ENCODE peak calls at places on chromosomes 4 and X, in eight cellular contexts. One of them, this sample, is unnamed.

GRCh38 chr4:149549911-149550310 is 265.7 kb downstream of the IQCM start:
- DNase-seq in AG04450: no peak
- DNase-seq in heart right ventricle: no peak
- DNase-seq in tibial artery: no peak
- DNase-seq in activated gamma-delta T cell treated with Interleukin-2 at 50 U/mL for 16 hours: no peak
- DNase-seq in kidney glomerular epithelial cell: peak
- DNase-seq in amniotic stem cell: no peak
- DNase-seq in Panc1: no peak
- DNase-seq in this sample: peak

GRCh38 chrX:43557792-43558191 is 98.3 kb upstream of the MAOA start:
- DNase-seq in AG04450: peak
- DNase-seq in heart right ventricle: peak
- DNase-seq in tibial artery: peak
- DNase-seq in activated gamma-delta T cell treated with Interleukin-2 at 50 U/mL for 16 hours: peak
- DNase-seq in kidney glomerular epithelial cell: peak
- DNase-seq in amniotic stem cell: peak
- DNase-seq in Panc1: peak
- DNase-seq in this sample: peak

GRCh38 chrX:105648732-105649131 is 173.6 kb upstream of the NRK start:
- DNase-seq in AG04450: no peak
- DNase-seq in heart right ventricle: no peak
- DNase-seq in tibial artery: no peak
- DNase-seq in activated gamma-delta T cell treated with Interleukin-2 at 50 U/mL for 16 hours: no peak
- DNase-seq in kidney glomerular epithelial cell: no peak
- DNase-seq in amniotic stem cell: no peak
- DNase-seq in Panc1: no peak
- DNase-seq in this sample: no peak

GRCh38 chr4:11720292-11720691 is 291.6 kb upstream of the HS3ST1 start:
- DNase-seq in AG04450: no peak
- DNase-seq in heart right ventricle: no peak
- DNase-seq in tibial artery: no peak
- DNase-seq in activated gamma-delta T cell treated with Interleukin-2 at 50 U/mL for 16 hours: no peak
- DNase-seq in kidney glomerular epithelial cell: peak
- DNase-seq in amniotic stem cell: peak
- DNase-seq in Panc1: no peak
- DNase-seq in this sample: peak

GRCh38 chr4:24965627-24966026 is 52.8 kb upstream of the CCDC149 start:
- DNase-seq in AG04450: no peak
- DNase-seq in heart right ventricle: no peak
- DNase-seq in tibial artery: no peak
- DNase-seq in activated gamma-delta T cell treated with Interleukin-2 at 50 U/mL for 16 hours: no peak
- DNase-seq in kidney glomerular epithelial cell: no peak
- DNase-seq in amniotic stem cell: no peak
- DNase-seq in Panc1: no peak
- DNase-seq in this sample: no peak

GRCh38 chr4:125838239-125838601 is 523.5 kb downstream of the FAT4 start:
- DNase-seq in AG04450: no peak
- DNase-seq in heart right ventricle: no peak
- DNase-seq in tibial artery: no peak
- DNase-seq in activated gamma-delta T cell treated with Interleukin-2 at 50 U/mL for 16 hours: no peak
- DNase-seq in kidney glomerular epithelial cell: no peak
- DNase-seq in amniotic stem cell: no peak
- DNase-seq in Panc1: no peak
- DNase-seq in this sample: no peak

GRCh38 chr4:71292228-71292627 is 46.6 kb upstream of the SLC4A4 start:
- DNase-seq in AG04450: no peak
- DNase-seq in heart right ventricle: no peak
- DNase-seq in tibial artery: no peak
- DNase-seq in activated gamma-delta T cell treated with Interleukin-2 at 50 U/mL for 16 hours: no peak
- DNase-seq in kidney glomerular epithelial cell: no peak
- DNase-seq in amniotic stem cell: no peak
- DNase-seq in Panc1: no peak
- DNase-seq in this sample: no peak

GRCh38 chr4:113584407-113585150 is 177.0 kb downstream of the CAMK2D start:
- DNase-seq in AG04450: peak
- DNase-seq in heart right ventricle: no peak
- DNase-seq in tibial artery: no peak
- DNase-seq in activated gamma-delta T cell treated with Interleukin-2 at 50 U/mL for 16 hours: no peak
- DNase-seq in kidney glomerular epithelial cell: no peak
- DNase-seq in amniotic stem cell: peak
- DNase-seq in Panc1: no peak
- DNase-seq in this sample: peak

GRCh38 chr4:84647307-84647884 is 64.5 kb downstream of the CDS1 start:
- DNase-seq in AG04450: no peak
- DNase-seq in heart right ventricle: no peak
- DNase-seq in tibial artery: no peak
- DNase-seq in activated gamma-delta T cell treated with Interleukin-2 at 50 U/mL for 16 hours: no peak
- DNase-seq in kidney glomerular epithelial cell: no peak
- DNase-seq in amniotic stem cell: no peak
- DNase-seq in Panc1: no peak
- DNase-seq in this sample: peak

GRCh38 chrX:135437867-135438733 is 16.4 kb downstream of the SMIM10L2A start:
- DNase-seq in AG04450: no peak
- DNase-seq in heart right ventricle: no peak
- DNase-seq in tibial artery: no peak
- DNase-seq in activated gamma-delta T cell treated with Interleukin-2 at 50 U/mL for 16 hours: no peak
- DNase-seq in kidney glomerular epithelial cell: no peak
- DNase-seq in amniotic stem cell: no peak
- DNase-seq in Panc1: no peak
- DNase-seq in this sample: no peak

GRCh38 chr4:4415806-4416805 is 29.2 kb downstream of the NSG1 start:
- DNase-seq in AG04450: no peak
- DNase-seq in heart right ventricle: no peak
- DNase-seq in tibial artery: no peak
- DNase-seq in activated gamma-delta T cell treated with Interleukin-2 at 50 U/mL for 16 hours: no peak
- DNase-seq in kidney glomerular epithelial cell: no peak
- DNase-seq in amniotic stem cell: no peak
- DNase-seq in Panc1: no peak
- DNase-seq in this sample: no peak

GRCh38 chrX:47171996-47172395 is 21.6 kb upstream of the UBA1 start:
- DNase-seq in AG04450: no peak
- DNase-seq in heart right ventricle: no peak
- DNase-seq in tibial artery: no peak
- DNase-seq in activated gamma-delta T cell treated with Interleukin-2 at 50 U/mL for 16 hours: no peak
- DNase-seq in kidney glomerular epithelial cell: no peak
- DNase-seq in amniotic stem cell: no peak
- DNase-seq in Panc1: no peak
- DNase-seq in this sample: no peak

GRCh38 chr4:144592264-144592663 is 53.7 kb upstream of the HHIP start:
- DNase-seq in AG04450: no peak
- DNase-seq in heart right ventricle: no peak
- DNase-seq in tibial artery: no peak
- DNase-seq in activated gamma-delta T cell treated with Interleukin-2 at 50 U/mL for 16 hours: no peak
- DNase-seq in kidney glomerular epithelial cell: no peak
- DNase-seq in amniotic stem cell: no peak
- DNase-seq in Panc1: no peak
- DNase-seq in this sample: no peak

GRCh38 chrX:41909068-41909467 is 14.3 kb downstream of the CASK start:
- DNase-seq in AG04450: no peak
- DNase-seq in heart right ventricle: no peak
- DNase-seq in tibial artery: no peak
- DNase-seq in activated gamma-delta T cell treated with Interleukin-2 at 50 U/mL for 16 hours: no peak
- DNase-seq in kidney glomerular epithelial cell: no peak
- DNase-seq in amniotic stem cell: no peak
- DNase-seq in Panc1: no peak
- DNase-seq in this sample: no peak

GRCh38 chrX:132412208-132412607 is 76.6 kb downstream of the MBNL3 start:
- DNase-seq in AG04450: no peak
- DNase-seq in heart right ventricle: no peak
- DNase-seq in tibial artery: no peak
- DNase-seq in activated gamma-delta T cell treated with Interleukin-2 at 50 U/mL for 16 hours: no peak
- DNase-seq in kidney glomerular epithelial cell: no peak
- DNase-seq in amniotic stem cell: no peak
- DNase-seq in Panc1: no peak
- DNase-seq in this sample: peak

GRCh38 chr4:32025840-32026459 is 1305.8 kb downstream of the PCDH7 start:
- DNase-seq in AG04450: no peak
- DNase-seq in heart right ventricle: no peak
- DNase-seq in tibial artery: no peak
- DNase-seq in activated gamma-delta T cell treated with Interleukin-2 at 50 U/mL for 16 hours: no peak
- DNase-seq in kidney glomerular epithelial cell: peak
- DNase-seq in amniotic stem cell: no peak
- DNase-seq in Panc1: no peak
- DNase-seq in this sample: peak

GRCh38 chr4:56243107-56243506 is 144.2 kb downstream of the AASDH start:
- DNase-seq in AG04450: no peak
- DNase-seq in heart right ventricle: no peak
- DNase-seq in tibial artery: no peak
- DNase-seq in activated gamma-delta T cell treated with Interleukin-2 at 50 U/mL for 16 hours: no peak
- DNase-seq in kidney glomerular epithelial cell: no peak
- DNase-seq in amniotic stem cell: no peak
- DNase-seq in Panc1: no peak
- DNase-seq in this sample: no peak

GRCh38 chr4:71765349-71765748 is 18.5 kb downstream of the GC start:
- DNase-seq in AG04450: no peak
- DNase-seq in heart right ventricle: no peak
- DNase-seq in tibial artery: no peak
- DNase-seq in activated gamma-delta T cell treated with Interleukin-2 at 50 U/mL for 16 hours: no peak
- DNase-seq in kidney glomerular epithelial cell: peak
- DNase-seq in amniotic stem cell: no peak
- DNase-seq in Panc1: no peak
- DNase-seq in this sample: peak

GRCh38 chr4:83785906-83786305 is 250.0 kb downstream of the GPAT3 start:
- DNase-seq in AG04450: no peak
- DNase-seq in heart right ventricle: no peak
- DNase-seq in tibial artery: no peak
- DNase-seq in activated gamma-delta T cell treated with Interleukin-2 at 50 U/mL for 16 hours: no peak
- DNase-seq in kidney glomerular epithelial cell: no peak
- DNase-seq in amniotic stem cell: no peak
- DNase-seq in Panc1: no peak
- DNase-seq in this sample: no peak

GRCh38 chrX:56797966-56798711 is 69.1 kb downstream of the NBDY start:
- DNase-seq in AG04450: no peak
- DNase-seq in heart right ventricle: no peak
- DNase-seq in tibial artery: no peak
- DNase-seq in activated gamma-delta T cell treated with Interleukin-2 at 50 U/mL for 16 hours: no peak
- DNase-seq in kidney glomerular epithelial cell: no peak
- DNase-seq in amniotic stem cell: no peak
- DNase-seq in Panc1: no peak
- DNase-seq in this sample: peak

GRCh38 chrX:37487271-37487670 is 84.2 kb upstream of the LANCL3 start:
- DNase-seq in AG04450: no peak
- DNase-seq in heart right ventricle: no peak
- DNase-seq in tibial artery: no peak
- DNase-seq in activated gamma-delta T cell treated with Interleukin-2 at 50 U/mL for 16 hours: no peak
- DNase-seq in kidney glomerular epithelial cell: no peak
- DNase-seq in amniotic stem cell: no peak
- DNase-seq in Panc1: no peak
- DNase-seq in this sample: no peak

GRCh38 chr4:77358315-77358928 is 201.4 kb downstream of the CCNG2 start:
- DNase-seq in AG04450: no peak
- DNase-seq in heart right ventricle: no peak
- DNase-seq in tibial artery: no peak
- DNase-seq in activated gamma-delta T cell treated with Interleukin-2 at 50 U/mL for 16 hours: no peak
- DNase-seq in kidney glomerular epithelial cell: peak
- DNase-seq in amniotic stem cell: no peak
- DNase-seq in Panc1: peak
- DNase-seq in this sample: peak

GRCh38 chr4:127400736-127401346 is 231.9 kb upstream of the INTU start:
- DNase-seq in AG04450: peak
- DNase-seq in heart right ventricle: peak
- DNase-seq in tibial artery: peak
- DNase-seq in activated gamma-delta T cell treated with Interleukin-2 at 50 U/mL for 16 hours: no peak
- DNase-seq in kidney glomerular epithelial cell: peak
- DNase-seq in amniotic stem cell: peak
- DNase-seq in Panc1: peak
- DNase-seq in this sample: peak

GRCh38 chrX:154607370-154607769 is 11.7 kb downstream of the CTAG1B start:
- DNase-seq in AG04450: no peak
- DNase-seq in heart right ventricle: no peak
- DNase-seq in tibial artery: no peak
- DNase-seq in activated gamma-delta T cell treated with Interleukin-2 at 50 U/mL for 16 hours: no peak
- DNase-seq in kidney glomerular epithelial cell: no peak
- DNase-seq in amniotic stem cell: no peak
- DNase-seq in Panc1: no peak
- DNase-seq in this sample: no peak

GRCh38 chr4:535181-535923 is 36.3 kb downstream of the PIGG start:
- DNase-seq in AG04450: no peak
- DNase-seq in heart right ventricle: no peak
- DNase-seq in tibial artery: no peak
- DNase-seq in activated gamma-delta T cell treated with Interleukin-2 at 50 U/mL for 16 hours: no peak
- DNase-seq in kidney glomerular epithelial cell: no peak
- DNase-seq in amniotic stem cell: no peak
- DNase-seq in Panc1: no peak
- DNase-seq in this sample: no peak

GRCh38 chr4:120517966-120518365 is 404.6 kb downstream of the PRDM5 start:
- DNase-seq in AG04450: peak
- DNase-seq in heart right ventricle: no peak
- DNase-seq in tibial artery: peak
- DNase-seq in activated gamma-delta T cell treated with Interleukin-2 at 50 U/mL for 16 hours: no peak
- DNase-seq in kidney glomerular epithelial cell: no peak
- DNase-seq in amniotic stem cell: peak
- DNase-seq in Panc1: no peak
- DNase-seq in this sample: peak

GRCh38 chr4:102114118-102114630 is 231.1 kb downstream of the SLC39A8 start:
- DNase-seq in AG04450: no peak
- DNase-seq in heart right ventricle: no peak
- DNase-seq in tibial artery: no peak
- DNase-seq in activated gamma-delta T cell treated with Interleukin-2 at 50 U/mL for 16 hours: no peak
- DNase-seq in kidney glomerular epithelial cell: no peak
- DNase-seq in amniotic stem cell: peak
- DNase-seq in Panc1: no peak
- DNase-seq in this sample: no peak

GRCh38 chrX:74382613-74383012 is 38.7 kb upstream of the SLC16A2 start:
- DNase-seq in AG04450: peak
- DNase-seq in heart right ventricle: peak
- DNase-seq in tibial artery: peak
- DNase-seq in activated gamma-delta T cell treated with Interleukin-2 at 50 U/mL for 16 hours: peak
- DNase-seq in kidney glomerular epithelial cell: peak
- DNase-seq in amniotic stem cell: peak
- DNase-seq in Panc1: peak
- DNase-seq in this sample: peak

GRCh38 chrX:107716816-107717700 is 58.5 kb downstream of the TSC22D3 start:
- DNase-seq in AG04450: no peak
- DNase-seq in heart right ventricle: peak
- DNase-seq in tibial artery: peak
- DNase-seq in activated gamma-delta T cell treated with Interleukin-2 at 50 U/mL for 16 hours: peak
- DNase-seq in kidney glomerular epithelial cell: peak
- DNase-seq in amniotic stem cell: peak
- DNase-seq in Panc1: no peak
- DNase-seq in this sample: peak

GRCh38 chr4:108762559-108763225 is at the start of gene ETNPPL:
- DNase-seq in AG04450: no peak
- DNase-seq in heart right ventricle: peak
- DNase-seq in tibial artery: no peak
- DNase-seq in activated gamma-delta T cell treated with Interleukin-2 at 50 U/mL for 16 hours: peak
- DNase-seq in kidney glomerular epithelial cell: no peak
- DNase-seq in amniotic stem cell: no peak
- DNase-seq in Panc1: no peak
- DNase-seq in this sample: no peak